ENCODE peak calls at places on chromosomes 6 and 20, in five cellular contexts. One of them, this sample, is unnamed. For H3K9me3, the result is how much of the 10 kb centered on the place peaks cover.

GRCh38 chr6:166419268-166419667 is 36.5 kb upstream of the MPC1 start:
- DNase-seq in GM23248: no peak
- DNase-seq in H9: no peak
- DNase-seq in transverse colon: peak
- DNase-seq in mammary epithelial cell: peak
- DNase-seq in this sample: no peak

GRCh38 chr6:69866351-69867074 is at the start of gene COL19A1:
- DNase-seq in GM23248: peak
- DNase-seq in H9: peak
- DNase-seq in transverse colon: peak
- DNase-seq in mammary epithelial cell: no peak
- DNase-seq in this sample: peak

GRCh38 chr20:36333841-36334240 is 27.7 kb downstream of the DLGAP4 start:
- DNase-seq in GM23248: no peak
- DNase-seq in H9: no peak
- DNase-seq in transverse colon: no peak
- DNase-seq in mammary epithelial cell: no peak
- DNase-seq in this sample: no peak

GRCh38 chr6:169955796-169956493 is 204.5 kb downstream of the ERMARD start:
- DNase-seq in GM23248: no peak
- DNase-seq in H9: no peak
- DNase-seq in transverse colon: no peak
- DNase-seq in mammary epithelial cell: no peak
- DNase-seq in this sample: no peak

GRCh38 chr6:18096423-18096822 is 26.1 kb downstream of the NHLRC1 start:
- DNase-seq in GM23248: no peak
- DNase-seq in H9: no peak
- DNase-seq in transverse colon: no peak
- DNase-seq in mammary epithelial cell: no peak
- DNase-seq in this sample: no peak

GRCh38 chr20:53597521-53598120 is 4.0 kb upstream of the ZNF217 start:
- DNase-seq in GM23248: no peak
- DNase-seq in H9: no peak
- DNase-seq in transverse colon: no peak
- DNase-seq in mammary epithelial cell: no peak
- DNase-seq in this sample: no peak

GRCh38 chr20:52179331-52180166 is 12.0 kb downstream of the ZFP64 start:
- DNase-seq in GM23248: no peak
- DNase-seq in H9: no peak
- DNase-seq in transverse colon: no peak
- DNase-seq in mammary epithelial cell: no peak
- DNase-seq in this sample: no peak

GRCh38 chr6:34924831-34925613 is 36.0 kb downstream of the ANKS1A start:
- DNase-seq in GM23248: no peak
- DNase-seq in H9: no peak
- DNase-seq in transverse colon: no peak
- DNase-seq in mammary epithelial cell: no peak
- DNase-seq in this sample: no peak

GRCh38 chr6:117605169-117605826 is 3.0 kb upstream of the GOPC start:
- DNase-seq in GM23248: peak
- DNase-seq in H9: peak
- DNase-seq in transverse colon: peak
- DNase-seq in mammary epithelial cell: peak
- DNase-seq in this sample: no peak

GRCh38 chr6:32954983-32955802 is 2.3 kb upstream of the HLA-DMA start:
- DNase-seq in GM23248: peak
- DNase-seq in H9: peak
- DNase-seq in transverse colon: peak
- DNase-seq in mammary epithelial cell: peak
- DNase-seq in this sample: no peak

GRCh38 chr6:85403331-85404015 is 46.4 kb upstream of the NT5E start:
- DNase-seq in GM23248: peak
- DNase-seq in H9: no peak
- DNase-seq in transverse colon: no peak
- DNase-seq in mammary epithelial cell: peak
- DNase-seq in this sample: no peak

GRCh38 chr20:44345147-44345546 is 8.3 kb downstream of the R3HDML start:
- DNase-seq in GM23248: no peak
- DNase-seq in H9: no peak
- DNase-seq in transverse colon: no peak
- DNase-seq in mammary epithelial cell: no peak
- DNase-seq in this sample: no peak

GRCh38 chr20:16671753-16672152 is 58.1 kb upstream of the SNRPB2 start:
- DNase-seq in GM23248: no peak
- DNase-seq in H9: no peak
- DNase-seq in transverse colon: no peak
- DNase-seq in mammary epithelial cell: no peak
- DNase-seq in this sample: no peak

GRCh38 chr6:8814440-8815000 is 379.2 kb upstream of the SLC35B3 start:
- DNase-seq in GM23248: no peak
- DNase-seq in H9: no peak
- DNase-seq in transverse colon: no peak
- DNase-seq in mammary epithelial cell: no peak
- DNase-seq in this sample: no peak

GRCh38 chr6:140043357-140043756 is 668.9 kb upstream of the CITED2 start:
- DNase-seq in GM23248: peak
- DNase-seq in H9: no peak
- DNase-seq in transverse colon: no peak
- DNase-seq in mammary epithelial cell: peak
- DNase-seq in this sample: no peak

GRCh38 chr6:13759025-13759424 is 47.4 kb upstream of the RANBP9 start:
- DNase-seq in GM23248: no peak
- DNase-seq in H9: no peak
- DNase-seq in transverse colon: no peak
- DNase-seq in mammary epithelial cell: no peak
- DNase-seq in this sample: no peak

GRCh38 chr6:21587182-21587924 is 6.2 kb upstream of the SOX4 start:
- DNase-seq in GM23248: peak
- DNase-seq in H9: peak
- DNase-seq in transverse colon: peak
- DNase-seq in mammary epithelial cell: peak
- DNase-seq in this sample: peak

GRCh38 chr6:21751608-21752007 is 158.1 kb downstream of the SOX4 start:
- DNase-seq in GM23248: no peak
- DNase-seq in H9: no peak
- DNase-seq in transverse colon: no peak
- DNase-seq in mammary epithelial cell: no peak
- DNase-seq in this sample: no peak

GRCh38 chr6:150072201-150072600 is 3.3 kb upstream of the ULBP3 start:
- DNase-seq in GM23248: peak
- DNase-seq in H9: peak
- DNase-seq in transverse colon: peak
- DNase-seq in mammary epithelial cell: peak
- DNase-seq in this sample: no peak

GRCh38 chr20:53839423-53840176 is 230.8 kb downstream of the BCAS1 start:
- DNase-seq in GM23248: no peak
- DNase-seq in H9: no peak
- DNase-seq in transverse colon: peak
- DNase-seq in mammary epithelial cell: no peak
- DNase-seq in this sample: peak

GRCh38 chr20:45174434-45175364 is at the start of gene PI3:
- DNase-seq in GM23248: no peak
- DNase-seq in H9: no peak
- DNase-seq in transverse colon: peak
- DNase-seq in mammary epithelial cell: peak
- DNase-seq in this sample: no peak

GRCh38 chr6:146595981-146596731 is 2.6 kb upstream of the ADGB start:
- DNase-seq in GM23248: no peak
- DNase-seq in H9: no peak
- DNase-seq in transverse colon: no peak
- DNase-seq in mammary epithelial cell: peak
- DNase-seq in this sample: no peak

GRCh38 chr20:50510706-50511401 is 671 bp downstream of the PTPN1 start:
- DNase-seq in GM23248: peak
- DNase-seq in H9: no peak
- DNase-seq in transverse colon: peak
- DNase-seq in mammary epithelial cell: peak
- DNase-seq in this sample: peak

GRCh38 chr20:16459019-16459700 is 114.1 kb downstream of the KIF16B start:
- DNase-seq in GM23248: peak
- DNase-seq in H9: no peak
- DNase-seq in transverse colon: no peak
- DNase-seq in mammary epithelial cell: peak
- DNase-seq in this sample: no peak

GRCh38 chr6:16747232-16748027 is 13.8 kb downstream of the ATXN1 start:
- DNase-seq in GM23248: peak
- DNase-seq in H9: no peak
- DNase-seq in transverse colon: no peak
- DNase-seq in mammary epithelial cell: peak
- DNase-seq in this sample: no peak

GRCh38 chr6:147170269-147170668 is 33.9 kb upstream of the STXBP5 start:
- DNase-seq in GM23248: peak
- DNase-seq in H9: no peak
- DNase-seq in transverse colon: no peak
- DNase-seq in mammary epithelial cell: peak
- DNase-seq in this sample: no peak

DNA sequence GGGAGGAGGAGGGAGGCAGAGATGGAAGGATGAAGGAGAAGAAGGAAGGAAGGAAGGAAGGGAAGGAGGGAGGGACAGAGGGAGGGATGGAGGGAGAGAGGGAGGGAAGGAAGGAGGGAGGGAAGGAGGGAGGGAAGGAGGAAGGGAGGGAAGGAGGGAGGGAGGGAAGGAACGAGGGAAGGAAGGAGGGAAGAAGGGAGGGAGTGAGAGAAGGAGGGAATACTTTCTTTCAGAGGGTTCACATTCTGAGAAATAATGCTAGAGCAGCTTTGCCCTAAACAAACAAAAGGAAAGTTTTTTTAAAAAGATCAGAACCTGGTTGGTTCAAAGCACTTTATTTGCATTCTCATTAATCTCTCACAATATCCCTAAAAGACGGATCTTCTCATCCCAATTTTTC is 96.1 kb upstream of the NXT1 start:
- DNase-seq in GM23248: no peak
- DNase-seq in H9: no peak
- DNase-seq in transverse colon: no peak
- DNase-seq in mammary epithelial cell: no peak
- DNase-seq in this sample: no peak
- H3K27ac ChIP-seq in GM23248: no peak
- H3K27ac ChIP-seq in H9: no peak
- H3K27ac ChIP-seq in transverse colon: no peak
- H3K27ac ChIP-seq in mammary epithelial cell: no peak
- H3K27ac ChIP-seq in this sample: no peak

GRCh38 chr6:125688138-125688537 is 61.3 kb upstream of the HEY2 start:
- DNase-seq in GM23248: no peak
- DNase-seq in H9: no peak
- DNase-seq in transverse colon: no peak
- DNase-seq in mammary epithelial cell: no peak
- DNase-seq in this sample: no peak
- H3K9me3 ChIP-seq in GM23248: under half
- H3K9me3 ChIP-seq in H9: half or more
- H3K9me3 ChIP-seq in transverse colon: under half
- H3K9me3 ChIP-seq in mammary epithelial cell: under half
- H3K9me3 ChIP-seq in this sample: under half

DNA sequence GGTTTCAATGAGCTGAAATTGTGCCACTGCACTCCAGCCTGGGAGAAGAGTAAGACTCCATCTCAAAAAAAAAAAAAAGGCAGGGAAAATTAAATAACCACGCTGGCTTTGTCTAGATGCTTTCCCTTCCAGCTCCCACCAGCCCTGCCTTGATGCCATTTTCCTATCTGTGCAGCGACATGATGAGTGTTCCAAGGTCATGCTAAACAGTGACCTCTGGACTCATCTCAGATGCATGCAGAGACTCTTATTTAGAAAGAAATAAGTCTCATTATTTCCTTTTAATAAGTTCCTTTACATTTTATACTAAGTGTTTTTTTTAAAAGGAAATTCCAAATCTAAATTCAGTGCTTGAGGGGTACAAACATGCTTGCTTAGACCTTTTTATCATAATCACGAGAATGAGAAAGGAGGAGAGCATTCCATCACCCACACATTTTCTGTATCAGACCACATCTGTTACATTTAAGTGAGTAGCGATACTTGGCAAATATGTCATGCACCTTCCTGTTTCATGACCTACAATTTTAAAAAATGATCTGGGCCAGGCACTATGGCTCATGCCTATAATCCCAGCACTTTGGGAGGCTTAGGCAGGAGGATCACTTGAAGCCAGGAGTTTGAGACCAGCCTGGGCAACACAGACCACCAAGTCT is 101.1 kb upstream of the RREB1 start:
- DNase-seq in GM23248: no peak
- DNase-seq in H9: no peak
- DNase-seq in transverse colon: no peak
- DNase-seq in mammary epithelial cell: peak
- DNase-seq in this sample: no peak
- H3K27ac ChIP-seq in GM23248: no peak
- H3K27ac ChIP-seq in H9: no peak
- H3K27ac ChIP-seq in transverse colon: no peak
- H3K27ac ChIP-seq in mammary epithelial cell: no peak
- H3K27ac ChIP-seq in this sample: no peak

GRCh38 chr20:56212071-56212470 is 36.5 kb upstream of the MC3R start:
- DNase-seq in GM23248: no peak
- DNase-seq in H9: no peak
- DNase-seq in transverse colon: no peak
- DNase-seq in mammary epithelial cell: no peak
- DNase-seq in this sample: no peak
- H3K9me3 ChIP-seq in GM23248: under half
- H3K9me3 ChIP-seq in H9: half or more
- H3K9me3 ChIP-seq in transverse colon: under half
- H3K9me3 ChIP-seq in mammary epithelial cell: under half
- H3K9me3 ChIP-seq in this sample: under half

DNA sequence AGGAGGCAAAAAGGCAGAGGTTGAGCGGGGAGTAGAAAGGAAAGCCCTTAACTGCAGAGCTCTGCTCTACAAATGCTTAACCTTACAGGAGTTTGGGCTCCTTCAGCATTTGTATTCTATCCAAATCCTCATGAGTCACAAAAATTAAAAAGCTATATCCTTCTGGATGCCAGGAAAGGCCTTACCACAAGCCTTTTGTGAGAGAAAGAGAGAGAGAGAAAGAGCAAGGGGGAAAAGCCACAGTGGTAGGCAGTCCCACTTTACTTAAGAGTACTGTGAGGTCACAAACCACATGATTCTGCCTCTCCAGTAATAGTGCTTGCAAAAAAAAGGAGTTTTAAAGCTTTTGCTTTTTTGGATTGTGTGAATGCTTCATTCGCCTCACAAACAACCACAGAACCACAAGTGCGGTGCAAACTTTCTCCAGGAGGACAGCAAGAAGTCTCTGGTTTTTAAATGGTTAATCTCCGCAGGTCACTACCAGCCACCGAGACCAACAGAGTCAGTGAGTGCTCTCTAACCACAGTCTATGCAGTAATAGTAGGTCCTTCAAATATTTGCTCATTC is at the start of gene RUNX2:
- DNase-seq in GM23248: peak
- DNase-seq in H9: peak
- DNase-seq in transverse colon: no peak
- DNase-seq in mammary epithelial cell: peak
- DNase-seq in this sample: no peak
- H3K27ac ChIP-seq in GM23248: peak
- H3K27ac ChIP-seq in H9: no peak
- H3K27ac ChIP-seq in transverse colon: no peak
- H3K27ac ChIP-seq in mammary epithelial cell: no peak
- H3K27ac ChIP-seq in this sample: no peak